ENCODE peak calls at places on chromosome 4, in four cellular contexts. F is hypothalamus, D is RPMI7951, H is NCI-H510A treated with DMSO at 0.1 percent for 48 hours. I is an unnamed sample.

GRCh38 chr4:44038811-44039210 is 409.8 kb downstream of the KCTD8 start:
- DNase-seq in D (no peak), H (no peak), F (no peak), I (no peak)

GRCh38 chr4:3505231-3505630 is 27.0 kb downstream of the LRPAP1 start:
- DNase-seq in H (no peak), D (no peak), F (no peak), I (no peak)

GRCh38 chr4:53716011-53716410 is 124.7 kb upstream of the LNX1 start:
- DNase-seq in D (no peak), F (no peak), H (no peak), I (no peak)

GRCh38 chr4:131613824-131614216 is 1535.3 kb upstream of the PCDH10 start:
- DNase-seq in H (no peak), F (no peak), D (no peak), I (no peak)

GRCh38 chr4:12852338-12853307 is 631.5 kb downstream of the RAB28 start:
- DNase-seq in H (peak), D (peak), F (no peak), I (no peak)

GRCh38 chr4:168868044-168868855 is 141.8 kb downstream of the CBR4 start:
- DNase-seq in F (no peak), H (no peak), D (peak), I (no peak)

GRCh38 chr4:42578187-42578586 is 78.7 kb downstream of the ATP8A1 start:
- DNase-seq in H (no peak), D (no peak), F (no peak), I (no peak)

GRCh38 chr4:94395541-94395940 is 52.9 kb upstream of the HPGDS start:
- DNase-seq in H (no peak), D (no peak), F (no peak), I (no peak)

GRCh38 chr4:3342182-3342854 is 49.5 kb downstream of the RGS12 start:
- DNase-seq in D (no peak), H (peak), F (no peak), I (no peak)

GRCh38 chr4:58111818-58112217 is 1001.6 kb upstream of the IGFBP7 start:
- DNase-seq in D (no peak), H (no peak), F (no peak), I (no peak)

GRCh38 chr4:74407891-74408290 is 37.0 kb upstream of the AREG start:
- DNase-seq in F (no peak), H (no peak), D (no peak), I (no peak)

GRCh38 chr4:183838987-183839712 is 66.0 kb upstream of the STOX2 start:
- DNase-seq in F (no peak), H (peak), D (no peak), I (peak)

GRCh38 chr4:984336-985054 is 2.3 kb upstream of the IDUA start:
- DNase-seq in D (no peak), F (no peak), H (no peak), I (no peak)

GRCh38 chr4:145545538-145546224 is 64.0 kb downstream of the SMAD1 start:
- DNase-seq in F (no peak), H (no peak), D (peak), I (no peak)

GRCh38 chr4:40552536-40552935 is 77.1 kb downstream of the RBM47 start:
- DNase-seq in F (no peak), H (no peak), D (peak), I (no peak)

GRCh38 chr4:7192252-7193039 is at the start of gene SORCS2:
- DNase-seq in H (peak), F (no peak), D (peak), I (no peak)

GRCh38 chr4:89469930-89470375 is 162.4 kb upstream of the GPRIN3 start:
- DNase-seq in D (peak), H (no peak), F (no peak), I (peak)

GRCh38 chr4:26252349-26252748 is 68.5 kb upstream of the RBPJ start:
- DNase-seq in F (no peak), D (peak), H (no peak), I (no peak)

GRCh38 chr4:26893491-26893890 is 32.9 kb downstream of the STIM2 start:
- DNase-seq in F (no peak), H (no peak), D (no peak), I (no peak)

GRCh38 chr4:75637176-75637575 is 6.8 kb upstream of the CDKL2 start:
- DNase-seq in H (no peak), D (no peak), F (no peak), I (no peak)

GRCh38 chr4:56388311-56388710 is 1.0 kb upstream of the AASDH start:
- DNase-seq in D (peak), F (no peak), H (no peak), I (no peak)

GRCh38 chr4:52713456-52713937 is 37.7 kb downstream of the ERVMER34-1 start:
- DNase-seq in F (no peak), D (no peak), H (no peak), I (peak)

GRCh38 chr4:32462944-32463343 is 1742.8 kb downstream of the PCDH7 start:
- DNase-seq in H (no peak), F (no peak), D (no peak), I (peak)